ENCODE peak calls at places on chromosomes 6 and 20, in six cellular contexts. S is mesendoderm, J is IMR-90, T is H1, E is mesenchymal stem cell, R is trophoblast cell. F is an unnamed sample. For H3K36me3, the result is how much of the 10 kb centered on the place peaks cover.

GRCh38 chr6:134619789-134620188 is 301.9 kb upstream of the SGK1 start:
- DNase-seq in S (no peak), J (peak), T (no peak), E (peak), R (no peak), F (no peak)

GRCh38 chr20:51562334-51563140 is 20.0 kb upstream of the NFATC2 start:
- DNase-seq in S (peak), J (peak), T (no peak), E (peak), R (peak), F (peak)

GRCh38 chr20:62953167-62953838 is 794 bp downstream of the SLC17A9 start:
- DNase-seq in S (peak), J (no peak), T (no peak), E (peak), R (no peak), F (no peak)

GRCh38 chr6:167996424-167997199 is 859 bp upstream of the KIF25 start:
- DNase-seq in S (peak), J (no peak), T (peak), E (no peak), R (no peak), F (peak)

GRCh38 chr6:123588546-123588895 is 48.2 kb downstream of the TRDN start:
- DNase-seq in S (no peak), J (no peak), T (no peak), E (no peak), R (peak), F (no peak)

GRCh38 chr6:89944826-89945407 is 50.6 kb downstream of the GJA10 start:
- DNase-seq in S (no peak), J (peak), T (no peak), E (peak), R (no peak), F (no peak)

GRCh38 chr6:161088676-161089328 is 97.2 kb downstream of the MAP3K4 start:
- DNase-seq in S (no peak), J (peak), T (no peak), E (peak), R (no peak), F (no peak)

GRCh38 chr6:151374024-151374423 is 17.3 kb downstream of the ZBTB2 start:
- DNase-seq in S (peak), J (no peak), T (no peak), E (peak), R (no peak), F (no peak)

GRCh38 chr20:13029687-13030510 is 21.1 kb downstream of the SPTLC3 start:
- DNase-seq in S (peak), J (peak), T (peak), E (peak), R (peak), F (no peak)

GRCh38 chr20:2297352-2297717 is 1.5 kb downstream of the TGM3 start:
- DNase-seq in S (peak), J (no peak), T (no peak), E (no peak), R (no peak), F (peak)

GRCh38 chr20:56995635-56996075 is 270.8 kb downstream of the BMP7 start:
- DNase-seq in S (peak), J (no peak), T (peak), E (no peak), R (peak), F (peak)

GRCh38 chr6:168555618-168556273 is 114.8 kb downstream of the SMOC2 start:
- DNase-seq in S (no peak), J (no peak), T (no peak), E (no peak), R (no peak), F (no peak)

GRCh38 chr6:52506502-52506875 is 70.4 kb downstream of the TRAM2 start:
- DNase-seq in S (no peak), J (no peak), T (no peak), E (no peak), R (no peak), F (no peak)
- H3K36me3 ChIP-seq in S (under half), J (half or more), T (under half), E (half or more), R (under half), F (under half)

GRCh38 chr6:33314515-33314942 is 651 bp upstream of the TAPBP start:
- DNase-seq in S (peak), J (peak), T (no peak), E (peak), R (peak), F (no peak)
- H3K18ac ChIP-seq in S (no peak), J (peak), T (peak), E (peak), R (no peak), F (no peak)

DNA sequence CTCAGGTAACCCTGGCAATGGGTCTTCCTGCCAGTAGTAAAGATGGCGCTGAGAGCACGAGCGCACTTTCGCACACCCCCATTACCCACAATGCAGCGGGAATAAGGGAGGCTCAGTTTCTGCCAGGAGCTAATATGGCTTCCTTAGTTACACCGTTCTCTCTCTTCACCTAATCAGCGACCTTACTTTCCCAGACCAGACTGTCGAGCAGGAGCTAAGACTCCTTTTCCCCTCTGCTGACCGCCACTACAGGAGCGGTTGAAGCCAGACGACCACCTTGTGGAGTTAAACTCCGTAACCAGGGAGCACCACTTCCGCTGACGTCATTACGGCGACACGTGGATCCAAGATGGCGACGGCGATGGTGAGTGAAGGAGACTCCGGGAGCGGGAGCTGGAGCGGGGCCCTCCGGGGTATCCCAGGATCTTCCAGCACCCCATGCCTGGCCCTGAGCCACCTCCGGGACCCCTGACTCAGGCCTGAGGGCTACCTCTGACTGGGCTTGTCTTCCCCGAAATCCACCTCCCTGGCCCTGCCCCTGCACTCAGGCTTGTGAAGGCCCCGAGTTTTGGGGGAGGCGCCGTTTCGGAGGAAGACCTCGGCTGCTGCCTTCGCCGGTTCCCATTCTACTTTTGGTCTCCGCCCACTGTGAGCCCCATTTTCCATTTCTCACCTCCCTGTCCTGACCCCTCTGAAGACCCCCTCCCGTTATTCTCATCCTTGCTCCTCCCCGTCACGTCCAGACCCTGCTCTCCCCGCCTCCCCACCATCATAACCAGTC is at the start of gene TM9SF4:
- DNase-seq in S (peak), J (peak), T (peak), E (peak), R (peak), F (peak)
- H2BK120ac ChIP-seq in S (no peak), J (peak), T (peak), E (peak), R (peak), F (no peak)

GRCh38 chr20:36820928-36821327 is 47.4 kb upstream of the DSN1 start:
- DNase-seq in S (no peak), J (peak), T (no peak), E (no peak), R (peak), F (no peak)
- H3K36me3 ChIP-seq in S (under half), J (under half), T (under half), E (under half), R (under half), F (half or more)

DNA sequence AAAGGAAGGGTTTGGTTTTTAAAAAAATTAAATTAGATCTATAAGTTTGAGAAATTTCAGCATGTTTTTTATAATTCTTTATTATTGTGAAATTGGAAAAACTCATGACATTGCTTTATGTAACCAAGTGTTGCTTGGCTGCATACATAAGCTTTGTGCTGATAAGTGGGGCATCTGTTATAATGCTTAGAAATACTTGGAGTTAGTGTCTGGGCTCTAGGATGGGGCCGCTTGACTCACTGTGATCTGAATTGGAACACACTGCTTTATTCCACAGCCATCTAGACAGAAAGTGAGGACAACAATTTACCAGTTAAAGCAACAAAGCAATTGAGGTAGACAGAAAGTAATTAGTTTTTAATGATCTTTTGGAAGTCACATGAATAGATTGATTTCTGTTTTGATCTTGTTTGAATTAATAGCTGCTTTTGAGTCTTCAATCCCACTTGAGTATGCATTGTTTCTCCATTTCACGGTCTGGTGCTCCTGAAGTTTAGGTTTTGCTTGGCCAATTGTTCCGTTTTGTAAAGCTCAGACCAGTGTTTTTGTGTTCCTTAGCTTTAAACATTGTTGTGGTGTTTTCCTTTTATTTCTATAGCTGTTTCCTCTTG is 157.4 kb downstream of the TRMT11 start:
- DNase-seq in S (no peak), J (no peak), T (no peak), E (no peak), R (no peak), F (peak)
- H3K18ac ChIP-seq in S (no peak), J (no peak), T (no peak), E (no peak), R (no peak), F (no peak)

GRCh38 chr6:104956663-104957294 is at the start of gene LIN28B:
- DNase-seq in S (peak), J (no peak), T (no peak), E (peak), R (no peak), F (no peak)
- H2BK120ac ChIP-seq in S (peak), J (no peak), T (peak), E (no peak), R (peak), F (no peak)

GRCh38 chr20:50129662-50130345 is 16.9 kb upstream of the UBE2V1 start:
- DNase-seq in S (peak), J (peak), T (no peak), E (no peak), R (no peak), F (no peak)

GRCh38 chr20:50130346-50130703 is 17.4 kb upstream of the UBE2V1 start:
- DNase-seq in S (no peak), J (peak), T (no peak), E (no peak), R (no peak), F (no peak)

GRCh38 chr20:50126662-50127061 is 13.7 kb upstream of the UBE2V1 start:
- DNase-seq in S (no peak), J (no peak), T (no peak), E (no peak), R (no peak), F (no peak)

GRCh38 chr20:50127587-50128519 is 14.9 kb upstream of the UBE2V1 start:
- DNase-seq in S (no peak), J (no peak), T (no peak), E (no peak), R (no peak), F (no peak)

GRCh38 chr20:50128520-50128905 is 15.6 kb upstream of the UBE2V1 start:
- DNase-seq in S (no peak), J (no peak), T (no peak), E (no peak), R (no peak), F (no peak)
- H3K36me3 ChIP-seq in S (under half), J (half or more), T (under half), E (half or more), R (half or more), F (under half)

GRCh38 chr6:19892250-19892649 is 55.1 kb downstream of the ID4 start:
- DNase-seq in S (peak), J (no peak), T (no peak), E (no peak), R (peak), F (no peak)

GRCh38 chr6:19898141-19898740 is 61.1 kb downstream of the ID4 start:
- DNase-seq in S (no peak), J (no peak), T (no peak), E (no peak), R (peak), F (no peak)

GRCh38 chr6:19891446-19891845 is 54.3 kb downstream of the ID4 start:
- DNase-seq in S (no peak), J (no peak), T (no peak), E (no peak), R (no peak), F (no peak)

GRCh38 chr6:19895866-19896579 is 58.9 kb downstream of the ID4 start:
- DNase-seq in S (no peak), J (no peak), T (no peak), E (no peak), R (no peak), F (no peak)

GRCh38 chr6:19896580-19897010 is 59.4 kb downstream of the ID4 start:
- DNase-seq in S (no peak), J (no peak), T (no peak), E (no peak), R (no peak), F (no peak)
- H3K18ac ChIP-seq in S (no peak), J (no peak), T (no peak), E (no peak), R (no peak), F (no peak)

DNA sequence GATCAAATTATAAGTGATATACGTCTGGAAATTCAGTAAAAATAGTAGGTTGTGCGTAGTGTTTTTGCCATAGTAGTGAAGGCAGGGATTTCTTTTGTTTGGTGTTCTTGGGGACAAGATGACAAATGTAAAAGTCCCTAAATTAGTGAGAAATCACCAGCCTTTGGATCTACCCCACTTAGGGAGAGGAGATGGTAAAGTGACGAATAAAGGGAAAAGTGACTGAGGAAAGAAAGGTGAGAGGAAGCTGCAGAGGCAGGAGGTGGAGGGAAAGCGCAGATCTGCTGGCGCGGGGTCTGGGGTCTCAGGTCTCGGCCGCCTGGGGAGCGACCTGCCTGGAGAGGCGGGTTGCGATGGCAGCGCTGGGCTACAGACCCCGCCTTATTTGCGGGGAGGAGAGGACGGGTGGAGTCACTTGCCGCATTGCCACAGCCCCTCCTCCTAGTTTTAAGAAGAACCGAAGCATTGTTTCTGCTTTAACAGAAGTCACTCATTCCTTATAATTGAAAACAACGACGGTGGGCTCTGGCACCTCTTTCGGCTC is 3.4 kb upstream of the LIN28B start:
- DNase-seq in S (peak), J (no peak), T (peak), E (peak), R (no peak), F (peak)
- H2BK120ac ChIP-seq in S (peak), J (no peak), T (no peak), E (peak), R (peak), F (no peak)